ENCODE peak calls at places on chromosomes 7 and 10, in five cellular contexts. One of them, this sample, is unnamed.

GRCh38 chr7:79244482-79244881 is 209.0 kb downstream of the MAGI2 start:
- DNase-seq in substantia nigra: no peak
- DNase-seq in HCEC 1CT: no peak
- DNase-seq in CD14-positive monocyte: no peak
- DNase-seq in upper lobe of right lung: no peak
- DNase-seq in this sample: no peak

GRCh38 chr7:130993671-130994365 is 259.8 kb upstream of the KLF14 start:
- DNase-seq in substantia nigra: no peak
- DNase-seq in HCEC 1CT: no peak
- DNase-seq in CD14-positive monocyte: no peak
- DNase-seq in upper lobe of right lung: no peak
- DNase-seq in this sample: no peak

GRCh38 chr7:81079736-81080135 is 160.9 kb upstream of the SEMA3C start:
- DNase-seq in substantia nigra: no peak
- DNase-seq in HCEC 1CT: no peak
- DNase-seq in CD14-positive monocyte: no peak
- DNase-seq in upper lobe of right lung: no peak
- DNase-seq in this sample: no peak

GRCh38 chr10:4234661-4235060 is 449.7 kb upstream of the KLF6 start:
- DNase-seq in substantia nigra: no peak
- DNase-seq in HCEC 1CT: no peak
- DNase-seq in CD14-positive monocyte: no peak
- DNase-seq in upper lobe of right lung: no peak
- DNase-seq in this sample: no peak

GRCh38 chr7:54978364-54979116 is 40.3 kb upstream of the EGFR start:
- DNase-seq in substantia nigra: no peak
- DNase-seq in HCEC 1CT: no peak
- DNase-seq in CD14-positive monocyte: no peak
- DNase-seq in upper lobe of right lung: no peak
- DNase-seq in this sample: no peak

GRCh38 chr7:22576941-22577927 is 77.2 kb upstream of the STEAP1B start:
- DNase-seq in substantia nigra: no peak
- DNase-seq in HCEC 1CT: peak; percentile 98
- DNase-seq in CD14-positive monocyte: no peak
- DNase-seq in upper lobe of right lung: no peak
- DNase-seq in this sample: no peak

GRCh38 chr10:70928140-70928539 is 39.8 kb upstream of the PCBD1 start:
- DNase-seq in substantia nigra: no peak
- DNase-seq in HCEC 1CT: no peak
- DNase-seq in CD14-positive monocyte: no peak
- DNase-seq in upper lobe of right lung: no peak
- DNase-seq in this sample: no peak

GRCh38 chr7:99997545-99998137 is 17.8 kb upstream of the ZKSCAN1 start:
- DNase-seq in substantia nigra: peak; percentile 40
- DNase-seq in HCEC 1CT: no peak
- DNase-seq in CD14-positive monocyte: no peak
- DNase-seq in upper lobe of right lung: peak; percentile 76
- DNase-seq in this sample: peak; percentile 69

GRCh38 chr7:135756191-135756590 is 7.6 kb upstream of the FAM180A start:
- DNase-seq in substantia nigra: no peak
- DNase-seq in HCEC 1CT: no peak
- DNase-seq in CD14-positive monocyte: no peak
- DNase-seq in upper lobe of right lung: no peak
- DNase-seq in this sample: no peak

GRCh38 chr7:130276796-130277762 is 10.4 kb downstream of the CPA2 start:
- DNase-seq in substantia nigra: no peak
- DNase-seq in HCEC 1CT: peak; percentile 72
- DNase-seq in CD14-positive monocyte: no peak
- DNase-seq in upper lobe of right lung: no peak
- DNase-seq in this sample: no peak

GRCh38 chr7:93427107-93427506 is 147.4 kb downstream of the CALCR start:
- DNase-seq in substantia nigra: no peak
- DNase-seq in HCEC 1CT: no peak
- DNase-seq in CD14-positive monocyte: no peak
- DNase-seq in upper lobe of right lung: no peak
- DNase-seq in this sample: no peak

GRCh38 chr7:94289071-94289470 is 105.6 kb upstream of the COL1A2 start:
- DNase-seq in substantia nigra: peak; percentile 42
- DNase-seq in HCEC 1CT: peak; percentile 81
- DNase-seq in CD14-positive monocyte: no peak
- DNase-seq in upper lobe of right lung: no peak
- DNase-seq in this sample: peak; percentile 82

GRCh38 chr7:43752411-43752810 is 6.1 kb upstream of the BLVRA start:
- DNase-seq in substantia nigra: no peak
- DNase-seq in HCEC 1CT: no peak
- DNase-seq in CD14-positive monocyte: no peak
- DNase-seq in upper lobe of right lung: no peak
- DNase-seq in this sample: no peak

GRCh38 chr10:809671-810350 is 120.3 kb upstream of the DIP2C start:
- DNase-seq in substantia nigra: no peak
- DNase-seq in HCEC 1CT: no peak
- DNase-seq in CD14-positive monocyte: no peak
- DNase-seq in upper lobe of right lung: no peak
- DNase-seq in this sample: no peak

GRCh38 chr7:8290645-8291308 is 28.8 kb upstream of the ICA1 start:
- DNase-seq in substantia nigra: no peak
- DNase-seq in HCEC 1CT: no peak
- DNase-seq in CD14-positive monocyte: no peak
- DNase-seq in upper lobe of right lung: no peak
- DNase-seq in this sample: no peak

GRCh38 chr7:130441408-130441854 is 615 bp upstream of the CEP41 start:
- DNase-seq in substantia nigra: no peak
- DNase-seq in HCEC 1CT: peak; percentile 14
- DNase-seq in CD14-positive monocyte: no peak
- DNase-seq in upper lobe of right lung: no peak
- DNase-seq in this sample: no peak

GRCh38 chr7:106054971-106055370 is 57.1 kb downstream of the SYPL1 start:
- DNase-seq in substantia nigra: no peak
- DNase-seq in HCEC 1CT: no peak
- DNase-seq in CD14-positive monocyte: no peak
- DNase-seq in upper lobe of right lung: no peak
- DNase-seq in this sample: no peak

GRCh38 chr7:96962221-96962620 is 43.1 kb upstream of the DLX6 start:
- DNase-seq in substantia nigra: no peak
- DNase-seq in HCEC 1CT: no peak
- DNase-seq in CD14-positive monocyte: no peak
- DNase-seq in upper lobe of right lung: no peak
- DNase-seq in this sample: peak; percentile 60

GRCh38 chr10:74589226-74589673 is 237.2 kb upstream of the KAT6B start:
- DNase-seq in substantia nigra: peak; percentile 29
- DNase-seq in HCEC 1CT: peak; percentile 97
- DNase-seq in CD14-positive monocyte: no peak
- DNase-seq in upper lobe of right lung: peak; percentile 72
- DNase-seq in this sample: peak; percentile 91

GRCh38 chr7:3066506-3066905 is 22.8 kb upstream of the CARD11 start:
- DNase-seq in substantia nigra: no peak
- DNase-seq in HCEC 1CT: no peak
- DNase-seq in CD14-positive monocyte: no peak
- DNase-seq in upper lobe of right lung: no peak
- DNase-seq in this sample: no peak

GRCh38 chr10:131617113-131617877 is 283.5 kb upstream of the PPP2R2D start:
- DNase-seq in substantia nigra: no peak
- DNase-seq in HCEC 1CT: no peak
- DNase-seq in CD14-positive monocyte: no peak
- DNase-seq in upper lobe of right lung: no peak
- DNase-seq in this sample: no peak

GRCh38 chr10:26792780-26793495 is 67.8 kb downstream of the ABI1 start:
- DNase-seq in substantia nigra: no peak
- DNase-seq in HCEC 1CT: no peak
- DNase-seq in CD14-positive monocyte: no peak
- DNase-seq in upper lobe of right lung: no peak
- DNase-seq in this sample: no peak

GRCh38 chr7:74479066-74479781 is 25.5 kb downstream of the GTF2IRD1 start:
- DNase-seq in substantia nigra: peak; percentile 10
- DNase-seq in HCEC 1CT: no peak
- DNase-seq in CD14-positive monocyte: no peak
- DNase-seq in upper lobe of right lung: peak; percentile 91
- DNase-seq in this sample: no peak

GRCh38 chr7:44398953-44399574 is 73.7 kb upstream of the CAMK2B start:
- DNase-seq in substantia nigra: no peak
- DNase-seq in HCEC 1CT: no peak
- DNase-seq in CD14-positive monocyte: no peak
- DNase-seq in upper lobe of right lung: no peak
- DNase-seq in this sample: peak; percentile 34

GRCh38 chr10:63430091-63430998 is 35.4 kb downstream of the JMJD1C start:
- DNase-seq in substantia nigra: no peak
- DNase-seq in HCEC 1CT: peak; percentile 81
- DNase-seq in CD14-positive monocyte: no peak
- DNase-seq in upper lobe of right lung: no peak
- DNase-seq in this sample: no peak

GRCh38 chr10:31962826-31963597 is 34.4 kb upstream of the ARHGAP12 start:
- DNase-seq in substantia nigra: no peak
- DNase-seq in HCEC 1CT: no peak
- DNase-seq in CD14-positive monocyte: no peak
- DNase-seq in upper lobe of right lung: no peak
- DNase-seq in this sample: no peak

This sample was measured in sciatic nerve.